ENCODE peak calls at places on chromosomes 16 and 17, in five cellular contexts. T is K562, D is HepG2, B is GM12878, U is H1. Y is an unnamed sample.

GRCh38 chr17:49849711-49850610 is 2.1 kb upstream of the TAC4 start:
- DNase-seq in T (no peak), D (no peak), B (no peak), U (no peak), Y (no peak)

GRCh38 chr17:7313890-7314718 is 1.1 kb downstream of the GPS2 start:
- DNase-seq in T (peak; percentile 34), D (no peak), B (no peak), U (no peak), Y (no peak)

GRCh38 chr16:24670623-24671454 is 58.6 kb upstream of the TNRC6A start:
- DNase-seq in T (no peak), D (no peak), B (no peak), U (peak; percentile 64), Y (no peak)

GRCh38 chr16:1488054-1488601 is 616 bp downstream of the PTX4 start:
- DNase-seq in T (no peak), D (no peak), B (no peak), U (peak; percentile 41), Y (no peak)

GRCh38 chr16:69179255-69180010 is 7.5 kb upstream of the SNTB2 start:
- DNase-seq in T (no peak), D (peak; percentile 40), B (no peak), U (no peak), Y (no peak)

GRCh38 chr16:16996830-16997229 is 473.9 kb downstream of the XYLT1 start:
- DNase-seq in T (peak; percentile 19), D (no peak), B (no peak), U (no peak), Y (no peak)

GRCh38 chr17:49035470-49036269 is 38.5 kb downstream of the IGF2BP1 start:
- DNase-seq in T (peak; percentile 50), D (no peak), B (no peak), U (peak; percentile 91), Y (peak; percentile 82)

GRCh38 chr16:89197633-89198416 is 2.5 kb downstream of the SLC22A31 start:
- DNase-seq in T (no peak), D (peak; percentile 97), B (no peak), U (no peak), Y (no peak)

GRCh38 chr16:22357635-22357971 is 16.8 kb downstream of the CDR2 start:
- DNase-seq in T (no peak), D (no peak), B (no peak), U (no peak), Y (no peak)

GRCh38 chr16:15983898-15984297 is 34.5 kb downstream of the ABCC1 start:
- DNase-seq in T (no peak), D (no peak), B (no peak), U (no peak), Y (no peak)

GRCh38 chr16:28822520-28823290 is at the start of gene ATXN2L:
- DNase-seq in T (peak; percentile 98), D (peak; percentile 90), B (peak; percentile 77), U (peak; percentile 87), Y (peak; percentile 93)

GRCh38 chr16:66286527-66286926 is 80.0 kb upstream of the CDH5 start:
- DNase-seq in T (no peak), D (no peak), B (no peak), U (no peak), Y (no peak)

GRCh38 chr17:10772425-10773380 is 31.2 kb downstream of the TMEM238L start:
- DNase-seq in T (peak; percentile 50), D (peak; percentile 33), B (no peak), U (peak; percentile 97), Y (peak; percentile 26)

GRCh38 chr16:74275031-74275636 is 21.5 kb upstream of the PSMD7 start:
- DNase-seq in T (peak; percentile 39), D (no peak), B (no peak), U (no peak), Y (peak; percentile 13)

GRCh38 chr16:67632415-67633172 is 12.3 kb upstream of the CARMIL2 start:
- DNase-seq in T (no peak), D (peak; percentile 89), B (no peak), U (no peak), Y (no peak)

GRCh38 chr17:1931759-1932579 is 93.2 kb downstream of the RTN4RL1 start:
- DNase-seq in T (no peak), D (peak; percentile 56), B (no peak), U (peak; percentile 73), Y (no peak)

GRCh38 chr16:85781685-85782370 is 17.5 kb downstream of the EMC8 start:
- DNase-seq in T (no peak), D (peak; percentile 68), B (no peak), U (no peak), Y (no peak)

GRCh38 chr16:70678898-70679652 is 6.8 kb downstream of the MTSS2 start:
- DNase-seq in T (no peak), D (no peak), B (no peak), U (no peak), Y (no peak)

GRCh38 chr17:2749058-2749783 is at the start of gene CCDC92B:
- DNase-seq in T (no peak), D (no peak), B (no peak), U (peak; percentile 62), Y (no peak)

GRCh38 chr17:8131844-8132441 is 8.0 kb upstream of the HES7 start:
- DNase-seq in T (no peak), D (no peak), B (no peak), U (no peak), Y (no peak)

GRCh38 chr16:56667581-56668571 is at the start of gene MT1G:
- DNase-seq in T (no peak), D (peak; percentile 57), B (no peak), U (peak; percentile 70), Y (no peak)

GRCh38 chr17:15502315-15503112 is 35.1 kb upstream of the CDRT4 start:
- DNase-seq in T (peak; percentile 78), D (peak; percentile 28), B (no peak), U (peak; percentile 92), Y (peak; percentile 33)

GRCh38 chr17:6757747-6758146 is 1.9 kb downstream of the XAF1 start:
- DNase-seq in T (no peak), D (no peak), B (no peak), U (no peak), Y (no peak)

GRCh38 chr17:58391302-58391984 is 25.9 kb downstream of the RNF43 start:
- DNase-seq in T (peak; percentile 91), D (peak; percentile 100), B (no peak), U (no peak), Y (peak; percentile 100)

DNA sequence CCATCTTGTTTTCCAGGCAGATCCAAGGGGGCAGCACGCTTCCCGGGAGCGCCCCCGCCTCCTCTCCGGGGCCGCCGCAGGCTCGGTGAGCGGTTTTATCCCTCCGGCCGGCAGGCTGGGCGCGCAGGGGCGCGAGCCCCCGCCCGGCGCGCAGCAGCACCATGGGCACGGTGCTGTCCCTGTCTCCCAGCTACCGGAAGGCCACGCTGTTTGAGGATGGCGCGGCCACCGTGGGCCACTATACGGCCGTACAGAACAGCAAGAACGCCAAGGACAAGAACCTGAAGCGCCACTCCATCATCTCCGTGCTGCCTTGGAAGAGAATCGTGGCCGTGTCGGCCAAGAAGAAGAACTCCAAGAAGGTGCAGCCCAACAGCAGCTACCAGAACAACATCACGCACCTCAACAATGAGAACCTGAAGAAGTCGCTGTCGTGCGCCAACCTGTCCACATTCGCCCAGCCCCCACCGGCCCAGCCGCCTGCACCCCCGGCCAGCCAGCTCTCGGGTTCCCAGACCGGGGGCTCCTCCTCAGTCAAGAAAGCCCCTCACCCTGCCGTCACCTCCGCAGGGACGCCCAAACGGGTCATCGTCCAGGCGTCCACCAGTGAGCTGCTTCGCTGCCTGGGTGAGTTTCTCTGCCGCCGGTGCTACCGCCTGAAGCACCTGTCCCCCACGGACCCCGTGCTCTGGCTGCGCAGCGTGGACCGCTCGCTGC is 825 bp downstream of the CDK5R1 start:
- DNase-seq in T (peak; percentile 41), D (no peak), B (no peak), U (no peak), Y (no peak)
- TF ChIP-seq SRF in T (no peak), D (no peak), B (no peak), U (no peak), Y (no peak)

DNA sequence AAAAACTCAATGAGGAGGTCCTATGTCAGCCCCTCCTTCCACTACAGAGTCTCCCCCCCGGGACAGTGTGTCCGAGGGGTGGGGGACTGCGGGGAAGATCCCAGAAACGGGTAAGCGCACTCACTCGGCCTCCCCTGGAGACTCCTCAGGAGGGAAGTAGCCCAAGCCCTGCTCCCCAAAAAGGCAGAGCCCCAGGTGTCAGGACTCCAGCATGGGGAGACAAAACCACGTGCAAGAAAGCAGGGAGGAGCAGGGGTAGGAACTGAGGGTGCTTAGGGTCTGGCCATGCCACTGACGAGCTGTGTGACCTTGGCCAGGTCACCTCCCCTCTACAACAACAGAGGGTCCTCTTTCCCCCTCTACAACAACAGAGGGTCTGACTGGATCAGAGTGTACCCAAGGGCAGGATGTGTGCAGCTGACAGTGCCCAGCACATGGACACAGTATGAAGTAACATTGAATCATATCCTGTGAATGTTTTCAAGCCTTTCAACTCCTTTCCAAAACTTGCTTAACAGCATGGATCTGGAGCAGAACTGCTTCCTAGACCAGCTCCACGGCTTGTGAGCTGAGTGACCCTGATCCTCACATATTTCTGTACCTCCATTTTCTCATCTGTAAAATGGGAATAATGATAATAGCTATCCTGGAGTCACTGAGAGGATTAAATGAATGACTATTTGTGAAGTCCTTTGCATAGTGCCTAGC is 2.1 kb upstream of the NAGS start:
- DNase-seq in T (no peak), D (peak; percentile 80), B (no peak), U (no peak), Y (no peak)
- TF ChIP-seq SRF in T (no peak), D (no peak), B (no peak), U (no peak), Y (no peak)

GRCh38 chr17:41710472-41711090 is 1.6 kb upstream of the GAST start:
- DNase-seq in T (no peak), D (no peak), B (no peak), U (no peak), Y (no peak)
- TF ChIP-seq SRF in T (no peak), D (no peak), B (no peak), U (no peak), Y (no peak)

GRCh38 chr16:81694494-81695285 is 84.4 kb upstream of the PLCG2 start:
- DNase-seq in T (no peak), D (no peak), B (no peak), U (no peak), Y (no peak)
- TF ChIP-seq SRF in T (no peak), D (no peak), B (no peak), U (no peak), Y (no peak)